ENCODE peak calls at places on chromosomes 2 and 18, in nine cellular contexts. D is heart left ventricle, Z is uterus, R is RWPE1, S is neural crest cell, E is body of pancreas, P is fibroblast of mammary gland, N is Panc1, F is cardiac muscle cell. Y is an unnamed sample.

GRCh38 chr2:60213865-60214657 is 339.4 kb downstream of the BCL11A start:
- DNase-seq in N (no peak), F (peak), E (peak), Z (no peak), S (no peak), P (no peak), D (peak), R (peak), Y (peak)

GRCh38 chr2:39228413-39229209 is 15.2 kb downstream of the CDKL4 start:
- DNase-seq in D (no peak), Z (no peak), F (peak), P (no peak), S (no peak), R (no peak), E (no peak), N (no peak), Y (no peak)

GRCh38 chr2:32553829-32554432 is 73.9 kb upstream of the TTC27 start:
- DNase-seq in N (no peak), Z (no peak), P (peak), S (no peak), F (peak), R (peak), D (no peak), E (no peak), Y (no peak)

GRCh38 chr2:217471329-217471728 is 531.5 kb downstream of the TNS1 start:
- DNase-seq in F (peak), Z (no peak), D (no peak), E (no peak), P (peak), S (no peak), R (no peak), N (no peak), Y (no peak)

GRCh38 chr2:101931402-101931801 is 60.4 kb upstream of the IL1R2 start:
- DNase-seq in F (no peak), S (no peak), E (no peak), D (no peak), N (no peak), Z (no peak), P (no peak), R (no peak), Y (no peak)

GRCh38 chr2:208360259-208361076 is 46.1 kb upstream of the PTH2R start:
- DNase-seq in R (no peak), S (no peak), Z (no peak), E (no peak), D (no peak), P (no peak), F (no peak), N (no peak), Y (no peak)

GRCh38 chr2:23430263-23430662 is 45.3 kb downstream of the KLHL29 start:
- DNase-seq in Z (no peak), F (peak), P (peak), S (no peak), R (no peak), D (no peak), E (no peak), N (no peak), Y (no peak)

GRCh38 chr2:182228741-182229140 is 198.1 kb downstream of the PDE1A start:
- DNase-seq in R (no peak), N (no peak), D (no peak), S (no peak), F (no peak), Z (no peak), P (peak), E (no peak), Y (no peak)

GRCh38 chr18:58599106-58599505 is 29.8 kb downstream of the ALPK2 start:
- DNase-seq in E (no peak), S (no peak), N (no peak), F (no peak), R (no peak), P (peak), D (no peak), Z (no peak), Y (no peak)

GRCh38 chr2:174035981-174036742 is 71.0 kb upstream of the SP3 start:
- DNase-seq in N (no peak), Z (no peak), S (no peak), F (peak), R (no peak), D (peak), E (peak), P (peak), Y (no peak)

GRCh38 chr2:21072477-21073242 is 28.8 kb upstream of the APOB start:
- DNase-seq in E (no peak), F (no peak), R (no peak), D (no peak), S (no peak), N (no peak), Z (no peak), P (no peak), Y (no peak)

GRCh38 chr2:68336192-68336591 is 16.4 kb upstream of the CNRIP1 start:
- DNase-seq in Z (no peak), P (peak), S (no peak), N (no peak), E (no peak), F (peak), D (no peak), R (peak), Y (no peak)

GRCh38 chr18:77067315-77068061 is 65.1 kb downstream of the MBP start:
- DNase-seq in N (peak), R (peak), Z (peak), E (peak), F (peak), P (peak), S (no peak), D (peak), Y (no peak)
- TF ChIP-seq CTCF in N (no peak), R (no peak), Z (no peak), E (no peak), F (peak), P (no peak), S (no peak), D (no peak), Y (no peak)

GRCh38 chr18:76518543-76519155 is 23.6 kb upstream of the ZNF516 start:
- DNase-seq in P (peak), N (no peak), F (peak), D (no peak), E (peak), S (peak), Z (peak), R (no peak), Y (no peak)
- TF ChIP-seq CTCF in P (no peak), N (no peak), F (peak), D (no peak), E (no peak), S (peak), Z (no peak), R (no peak), Y (no peak)

GRCh38 chr2:207113403-207113802 is 52.3 kb downstream of the KLF7 start:
- DNase-seq in F (no peak), Z (no peak), P (no peak), R (no peak), N (no peak), S (no peak), E (no peak), D (no peak), Y (no peak)

GRCh38 chr2:207112397-207112796 is 53.4 kb downstream of the KLF7 start:
- DNase-seq in Z (no peak), N (no peak), R (no peak), S (no peak), E (no peak), P (no peak), D (no peak), F (no peak), Y (no peak)

GRCh38 chr2:207119048-207119447 is 46.7 kb downstream of the KLF7 start:
- DNase-seq in N (no peak), R (no peak), S (no peak), E (no peak), D (no peak), F (no peak), P (no peak), Z (no peak), Y (no peak)

GRCh38 chr2:207117668-207118067 is 48.1 kb downstream of the KLF7 start:
- DNase-seq in Z (no peak), N (no peak), E (no peak), S (no peak), R (no peak), D (no peak), F (no peak), P (no peak), Y (no peak)

DNA sequence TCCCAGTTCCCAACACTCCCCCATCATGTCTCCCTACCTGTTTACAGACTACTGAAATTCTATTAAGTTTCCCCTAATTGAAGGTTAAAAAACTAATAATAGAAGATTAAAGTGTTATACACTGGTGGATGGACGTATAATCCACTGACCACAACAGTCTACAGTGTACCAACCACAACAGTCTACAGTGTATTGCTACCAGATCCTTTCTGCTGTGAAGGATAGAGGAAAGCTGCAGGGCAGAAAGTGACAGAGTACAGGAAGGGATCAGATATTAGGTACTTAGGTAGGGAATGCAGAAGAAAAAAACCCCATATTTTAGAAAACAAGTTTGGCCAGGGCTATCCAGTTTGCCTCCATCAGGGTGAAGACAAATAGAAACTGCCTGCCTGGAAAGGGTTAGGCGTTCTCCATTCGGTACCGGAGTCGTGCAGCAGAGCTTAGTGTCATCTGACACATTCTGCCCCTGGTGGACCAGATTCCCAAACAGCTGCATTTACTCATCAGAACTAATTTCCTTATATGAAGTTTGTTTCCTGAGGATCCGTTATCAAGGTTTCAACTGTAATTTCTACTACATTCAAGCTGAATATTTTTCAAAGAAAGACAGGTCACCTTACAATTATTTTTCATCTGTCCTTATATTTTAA is 49.9 kb downstream of the KLF7 start:
- DNase-seq in F (peak), P (peak), D (peak), Z (no peak), E (no peak), S (no peak), R (no peak), N (no peak), Y (no peak)
- TF ChIP-seq CTCF in F (peak), P (peak), D (peak), Z (no peak), E (no peak), S (peak), R (no peak), N (no peak), Y (no peak)

GRCh38 chr2:65918760-65919187 is 486.4 kb upstream of the SPRED2 start:
- DNase-seq in Z (no peak), E (peak), D (no peak), S (no peak), F (no peak), P (no peak), N (no peak), R (no peak), Y (peak)
- TF ChIP-seq CTCF in Z (no peak), E (peak), D (no peak), S (no peak), F (no peak), P (no peak), N (peak), R (no peak), Y (peak)

DNA sequence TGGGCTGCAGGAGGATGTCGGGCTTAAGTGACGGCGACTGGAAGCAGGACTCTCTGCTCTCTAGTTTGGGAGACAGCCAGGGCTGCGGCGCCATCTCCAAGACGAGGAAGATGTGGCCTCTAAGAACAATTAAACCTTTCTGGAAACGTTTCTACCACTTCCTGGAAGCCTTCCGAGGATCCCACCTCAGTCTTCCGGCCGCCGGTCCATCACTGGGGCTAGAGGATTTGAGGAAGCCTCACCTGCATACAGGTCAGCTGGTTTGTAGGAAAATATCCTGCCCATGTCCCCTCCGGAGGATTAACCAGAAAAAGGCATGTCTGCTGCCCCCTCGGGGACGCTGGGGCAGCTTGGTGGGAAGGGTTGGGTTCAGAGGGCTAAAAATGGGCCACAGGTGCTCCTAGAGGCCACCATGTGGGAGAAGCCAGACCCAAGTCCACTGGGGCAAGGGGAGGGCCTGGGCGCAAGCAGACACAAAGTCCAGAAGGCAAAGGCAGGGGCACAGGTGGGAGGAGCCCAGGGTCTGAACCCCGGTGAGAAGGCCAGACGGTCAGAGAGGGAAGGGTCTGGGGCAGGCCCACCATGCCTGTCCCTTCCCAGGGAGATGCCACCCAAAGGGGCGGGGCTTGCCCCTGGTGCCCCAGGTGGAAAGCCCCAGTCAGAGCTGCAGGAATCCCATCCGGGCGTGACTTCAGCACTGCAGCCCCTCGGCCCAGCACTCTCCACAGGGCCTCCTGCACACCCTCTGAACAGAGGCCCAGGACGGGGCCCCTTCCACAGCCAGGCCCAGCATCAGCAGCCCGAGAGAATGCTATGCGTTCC is 82.2 kb upstream of the ID2 start:
- DNase-seq in P (no peak), S (no peak), Z (no peak), F (no peak), E (no peak), N (no peak), D (no peak), R (no peak), Y (no peak)
- TF ChIP-seq CTCF in P (no peak), S (no peak), Z (no peak), F (no peak), E (no peak), N (no peak), D (no peak), R (no peak), Y (no peak)

DNA sequence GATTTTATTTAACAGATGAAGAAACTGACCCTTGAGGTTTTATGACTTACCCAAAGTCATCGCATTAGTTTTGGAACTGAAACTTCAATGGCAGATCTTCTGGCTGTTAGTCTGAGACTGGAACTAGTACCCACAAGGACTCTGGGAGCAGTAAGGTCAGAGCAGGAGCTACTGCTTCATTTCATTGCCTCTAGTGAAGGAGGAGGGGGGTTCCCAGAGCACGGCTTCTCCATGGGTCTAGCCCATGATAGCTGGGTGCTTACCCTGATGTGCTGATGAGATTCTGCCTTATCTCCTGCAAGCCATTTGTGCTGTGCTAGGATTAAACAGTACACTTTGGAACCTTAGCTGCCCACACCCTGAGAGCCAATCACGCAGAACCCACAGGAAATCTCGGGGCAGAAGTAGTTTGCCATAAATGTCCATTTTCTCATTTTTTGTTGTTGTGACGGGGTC is 5.4 kb upstream of the RNASEH1 start:
- DNase-seq in E (no peak), D (no peak), Z (no peak), S (no peak), R (no peak), P (no peak), F (no peak), N (no peak), Y (no peak)
- TF ChIP-seq CTCF in E (no peak), D (no peak), Z (no peak), S (no peak), R (no peak), P (no peak), F (no peak), N (no peak), Y (no peak)

DNA sequence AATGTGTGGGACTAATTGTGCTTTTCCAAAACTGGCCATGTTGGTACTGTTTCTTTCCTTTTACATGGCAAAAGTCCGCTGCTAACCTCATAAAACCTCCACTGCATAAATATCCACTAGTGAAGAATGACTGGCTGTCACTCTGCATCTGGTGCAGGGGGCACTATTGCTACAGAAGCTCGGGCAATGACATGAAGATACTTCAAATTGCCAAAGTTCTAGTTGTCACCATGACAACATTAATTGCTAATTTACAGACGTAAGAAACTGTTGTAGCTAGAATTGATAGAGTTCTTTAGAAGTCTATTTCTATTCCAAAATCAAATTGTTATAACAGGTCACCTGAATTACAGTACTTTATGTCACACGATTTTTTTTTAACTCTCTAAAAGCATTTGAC is 861 bp downstream of the CFAP210 start:
- DNase-seq in R (no peak), N (no peak), Z (no peak), P (peak), E (no peak), D (no peak), S (no peak), F (no peak), Y (no peak)
- TF ChIP-seq CTCF in R (no peak), N (peak), Z (no peak), P (peak), E (no peak), D (no peak), S (no peak), F (peak), Y (peak)

DNA sequence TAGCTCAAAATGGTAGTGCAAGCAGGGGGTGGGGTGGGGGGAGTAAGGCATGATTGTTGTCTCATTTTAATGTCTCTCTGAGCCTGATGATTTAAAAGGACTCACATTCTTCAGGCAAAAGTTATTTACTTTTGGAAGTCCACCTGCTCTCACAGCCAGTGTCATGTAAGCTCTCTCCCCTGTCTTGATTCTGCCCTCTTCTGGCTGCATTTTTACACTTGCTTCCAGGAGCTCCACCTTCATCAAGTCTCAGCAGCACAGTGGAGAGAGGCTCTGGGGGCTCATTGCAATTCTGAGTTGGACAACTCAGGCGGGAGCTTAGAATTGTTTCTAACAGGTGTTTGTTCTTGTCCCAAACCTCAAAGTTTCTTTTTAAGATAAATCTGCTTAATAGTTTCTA is 39.2 kb downstream of the GNAL start:
- DNase-seq in D (no peak), S (no peak), E (no peak), P (peak), R (peak), Z (no peak), N (no peak), F (peak), Y (no peak)
- TF ChIP-seq CTCF in D (no peak), S (peak), E (no peak), P (peak), R (no peak), Z (no peak), N (peak), F (peak), Y (peak)

GRCh38 chr2:10447300-10448207 is 573 bp downstream of the ODC1 start:
- DNase-seq in E (peak), N (no peak), D (no peak), Z (no peak), R (no peak), F (peak), P (peak), S (no peak), Y (no peak)
- TF ChIP-seq CTCF in E (peak), N (no peak), D (no peak), Z (no peak), R (no peak), F (no peak), P (no peak), S (no peak), Y (no peak)

GRCh38 chr2:219142329-219142728 is 18.3 kb downstream of the NHEJ1 start:
- DNase-seq in P (peak), F (peak), N (no peak), D (no peak), S (no peak), Z (no peak), R (peak), E (no peak), Y (no peak)
- TF ChIP-seq CTCF in P (peak), F (peak), N (no peak), D (no peak), S (no peak), Z (no peak), R (no peak), E (no peak), Y (no peak)

Y was measured in LNCaP clone FGC.